ENCODE peak calls at places on chromosomes 12 and 14, in eight cellular contexts. One of them, this sample, is unnamed.

GRCh38 chr14:75399819-75400678 is 27.8 kb upstream of the JDP2 start:
- DNase-seq in CD8-positive, alpha-beta memory T cell: no peak
- DNase-seq in kidney tubule cell: peak
- DNase-seq in WERI-Rb-1: peak
- DNase-seq in NCI-H1092: peak
- DNase-seq in fibroblast of the aortic adventitia: peak
- DNase-seq in HCT116: no peak
- DNase-seq in stimulated activated effector memory CD8-positive, alpha-beta T cell treated with anti-CD3 and anti-CD28 coated beads, Interleukin-12 subunit alpha, Interleukin-12 subunit beta, amount 100 ng/mL, for 72 hours: no peak
- DNase-seq in this sample: peak

GRCh38 chr12:89840162-89840922 is 131.7 kb upstream of the ATP2B1 start:
- DNase-seq in CD8-positive, alpha-beta memory T cell: no peak
- DNase-seq in stimulated activated effector memory CD8-positive, alpha-beta T cell treated with anti-CD3 and anti-CD28 coated beads, Interleukin-12 subunit alpha, Interleukin-12 subunit beta, amount 100 ng/mL, for 72 hours: no peak
- DNase-seq in HCT116: no peak
- DNase-seq in kidney tubule cell: no peak
- DNase-seq in NCI-H1092: no peak
- DNase-seq in WERI-Rb-1: no peak
- DNase-seq in fibroblast of the aortic adventitia: peak
- DNase-seq in this sample: no peak

GRCh38 chr12:84840356-84840755 is 72.2 kb downstream of the SLC6A15 start:
- DNase-seq in WERI-Rb-1: no peak
- DNase-seq in NCI-H1092: no peak
- DNase-seq in CD8-positive, alpha-beta memory T cell: no peak
- DNase-seq in stimulated activated effector memory CD8-positive, alpha-beta T cell treated with anti-CD3 and anti-CD28 coated beads, Interleukin-12 subunit alpha, Interleukin-12 subunit beta, amount 100 ng/mL, for 72 hours: no peak
- DNase-seq in fibroblast of the aortic adventitia: no peak
- DNase-seq in HCT116: no peak
- DNase-seq in kidney tubule cell: no peak
- DNase-seq in this sample: no peak

GRCh38 chr12:47867496-47867941 is 37.3 kb downstream of the VDR start:
- DNase-seq in CD8-positive, alpha-beta memory T cell: no peak
- DNase-seq in HCT116: no peak
- DNase-seq in WERI-Rb-1: no peak
- DNase-seq in NCI-H1092: no peak
- DNase-seq in kidney tubule cell: peak
- DNase-seq in fibroblast of the aortic adventitia: peak
- DNase-seq in stimulated activated effector memory CD8-positive, alpha-beta T cell treated with anti-CD3 and anti-CD28 coated beads, Interleukin-12 subunit alpha, Interleukin-12 subunit beta, amount 100 ng/mL, for 72 hours: no peak
- DNase-seq in this sample: no peak

GRCh38 chr12:53695148-53696138 is 19.6 kb upstream of the ATP5MC2 start:
- DNase-seq in kidney tubule cell: peak
- DNase-seq in HCT116: peak
- DNase-seq in CD8-positive, alpha-beta memory T cell: peak
- DNase-seq in NCI-H1092: no peak
- DNase-seq in fibroblast of the aortic adventitia: peak
- DNase-seq in WERI-Rb-1: peak
- DNase-seq in stimulated activated effector memory CD8-positive, alpha-beta T cell treated with anti-CD3 and anti-CD28 coated beads, Interleukin-12 subunit alpha, Interleukin-12 subunit beta, amount 100 ng/mL, for 72 hours: no peak
- DNase-seq in this sample: peak

GRCh38 chr12:41521872-41522379 is 333.8 kb downstream of the PDZRN4 start:
- DNase-seq in stimulated activated effector memory CD8-positive, alpha-beta T cell treated with anti-CD3 and anti-CD28 coated beads, Interleukin-12 subunit alpha, Interleukin-12 subunit beta, amount 100 ng/mL, for 72 hours: no peak
- DNase-seq in NCI-H1092: no peak
- DNase-seq in HCT116: no peak
- DNase-seq in kidney tubule cell: peak
- DNase-seq in WERI-Rb-1: no peak
- DNase-seq in fibroblast of the aortic adventitia: peak
- DNase-seq in CD8-positive, alpha-beta memory T cell: no peak
- DNase-seq in this sample: no peak

GRCh38 chr12:54134850-54135249 is 53.9 kb downstream of the SMUG1 start:
- DNase-seq in fibroblast of the aortic adventitia: no peak
- DNase-seq in stimulated activated effector memory CD8-positive, alpha-beta T cell treated with anti-CD3 and anti-CD28 coated beads, Interleukin-12 subunit alpha, Interleukin-12 subunit beta, amount 100 ng/mL, for 72 hours: no peak
- DNase-seq in HCT116: no peak
- DNase-seq in NCI-H1092: no peak
- DNase-seq in CD8-positive, alpha-beta memory T cell: no peak
- DNase-seq in kidney tubule cell: peak
- DNase-seq in WERI-Rb-1: no peak
- DNase-seq in this sample: no peak

GRCh38 chr14:73368621-73369020 is 89.7 kb downstream of the NUMB start:
- DNase-seq in NCI-H1092: no peak
- DNase-seq in WERI-Rb-1: no peak
- DNase-seq in kidney tubule cell: no peak
- DNase-seq in CD8-positive, alpha-beta memory T cell: no peak
- DNase-seq in stimulated activated effector memory CD8-positive, alpha-beta T cell treated with anti-CD3 and anti-CD28 coated beads, Interleukin-12 subunit alpha, Interleukin-12 subunit beta, amount 100 ng/mL, for 72 hours: no peak
- DNase-seq in fibroblast of the aortic adventitia: peak
- DNase-seq in HCT116: no peak
- DNase-seq in this sample: no peak

GRCh38 chr14:90517431-90517841 is 120.6 kb downstream of the CALM1 start:
- DNase-seq in WERI-Rb-1: no peak
- DNase-seq in NCI-H1092: no peak
- DNase-seq in HCT116: no peak
- DNase-seq in stimulated activated effector memory CD8-positive, alpha-beta T cell treated with anti-CD3 and anti-CD28 coated beads, Interleukin-12 subunit alpha, Interleukin-12 subunit beta, amount 100 ng/mL, for 72 hours: no peak
- DNase-seq in fibroblast of the aortic adventitia: no peak
- DNase-seq in kidney tubule cell: no peak
- DNase-seq in CD8-positive, alpha-beta memory T cell: no peak
- DNase-seq in this sample: peak

GRCh38 chr14:97266653-97267052 is 469.5 kb downstream of the VRK1 start:
- DNase-seq in WERI-Rb-1: no peak
- DNase-seq in kidney tubule cell: peak
- DNase-seq in CD8-positive, alpha-beta memory T cell: no peak
- DNase-seq in fibroblast of the aortic adventitia: no peak
- DNase-seq in HCT116: peak
- DNase-seq in NCI-H1092: no peak
- DNase-seq in stimulated activated effector memory CD8-positive, alpha-beta T cell treated with anti-CD3 and anti-CD28 coated beads, Interleukin-12 subunit alpha, Interleukin-12 subunit beta, amount 100 ng/mL, for 72 hours: no peak
- DNase-seq in this sample: no peak

GRCh38 chr12:5442251-5443006 is 10.5 kb downstream of the NTF3 start:
- DNase-seq in kidney tubule cell: peak
- DNase-seq in HCT116: peak
- DNase-seq in CD8-positive, alpha-beta memory T cell: no peak
- DNase-seq in stimulated activated effector memory CD8-positive, alpha-beta T cell treated with anti-CD3 and anti-CD28 coated beads, Interleukin-12 subunit alpha, Interleukin-12 subunit beta, amount 100 ng/mL, for 72 hours: no peak
- DNase-seq in fibroblast of the aortic adventitia: peak
- DNase-seq in WERI-Rb-1: peak
- DNase-seq in NCI-H1092: peak
- DNase-seq in this sample: peak

GRCh38 chr14:38948171-38948570 is 154.9 kb downstream of the SEC23A start:
- DNase-seq in WERI-Rb-1: no peak
- DNase-seq in HCT116: no peak
- DNase-seq in NCI-H1092: no peak
- DNase-seq in CD8-positive, alpha-beta memory T cell: no peak
- DNase-seq in stimulated activated effector memory CD8-positive, alpha-beta T cell treated with anti-CD3 and anti-CD28 coated beads, Interleukin-12 subunit alpha, Interleukin-12 subunit beta, amount 100 ng/mL, for 72 hours: no peak
- DNase-seq in kidney tubule cell: peak
- DNase-seq in fibroblast of the aortic adventitia: peak
- DNase-seq in this sample: no peak

GRCh38 chr14:58864751-58865519 is 227.2 kb downstream of the DACT1 start:
- DNase-seq in WERI-Rb-1: peak
- DNase-seq in NCI-H1092: no peak
- DNase-seq in stimulated activated effector memory CD8-positive, alpha-beta T cell treated with anti-CD3 and anti-CD28 coated beads, Interleukin-12 subunit alpha, Interleukin-12 subunit beta, amount 100 ng/mL, for 72 hours: no peak
- DNase-seq in fibroblast of the aortic adventitia: peak
- DNase-seq in CD8-positive, alpha-beta memory T cell: no peak
- DNase-seq in kidney tubule cell: peak
- DNase-seq in HCT116: no peak
- DNase-seq in this sample: no peak

GRCh38 chr12:47803196-47803875 is 16.4 kb downstream of the HDAC7 start:
- DNase-seq in stimulated activated effector memory CD8-positive, alpha-beta T cell treated with anti-CD3 and anti-CD28 coated beads, Interleukin-12 subunit alpha, Interleukin-12 subunit beta, amount 100 ng/mL, for 72 hours: no peak
- DNase-seq in CD8-positive, alpha-beta memory T cell: no peak
- DNase-seq in fibroblast of the aortic adventitia: no peak
- DNase-seq in WERI-Rb-1: no peak
- DNase-seq in kidney tubule cell: no peak
- DNase-seq in NCI-H1092: no peak
- DNase-seq in HCT116: no peak
- DNase-seq in this sample: no peak

GRCh38 chr14:32731249-32731648 is 207.4 kb upstream of the NPAS3 start:
- DNase-seq in kidney tubule cell: no peak
- DNase-seq in WERI-Rb-1: no peak
- DNase-seq in fibroblast of the aortic adventitia: no peak
- DNase-seq in CD8-positive, alpha-beta memory T cell: no peak
- DNase-seq in NCI-H1092: no peak
- DNase-seq in stimulated activated effector memory CD8-positive, alpha-beta T cell treated with anti-CD3 and anti-CD28 coated beads, Interleukin-12 subunit alpha, Interleukin-12 subunit beta, amount 100 ng/mL, for 72 hours: no peak
- DNase-seq in HCT116: no peak
- DNase-seq in this sample: no peak

GRCh38 chr14:72962829-72963312 is 36.6 kb downstream of the DCAF4 start:
- DNase-seq in fibroblast of the aortic adventitia: peak
- DNase-seq in CD8-positive, alpha-beta memory T cell: no peak
- DNase-seq in HCT116: peak
- DNase-seq in NCI-H1092: no peak
- DNase-seq in stimulated activated effector memory CD8-positive, alpha-beta T cell treated with anti-CD3 and anti-CD28 coated beads, Interleukin-12 subunit alpha, Interleukin-12 subunit beta, amount 100 ng/mL, for 72 hours: no peak
- DNase-seq in WERI-Rb-1: no peak
- DNase-seq in kidney tubule cell: peak
- DNase-seq in this sample: peak

GRCh38 chr12:102816816-102817434 is 100.1 kb downstream of the PAH start:
- DNase-seq in kidney tubule cell: peak
- DNase-seq in NCI-H1092: peak
- DNase-seq in WERI-Rb-1: no peak
- DNase-seq in stimulated activated effector memory CD8-positive, alpha-beta T cell treated with anti-CD3 and anti-CD28 coated beads, Interleukin-12 subunit alpha, Interleukin-12 subunit beta, amount 100 ng/mL, for 72 hours: no peak
- DNase-seq in CD8-positive, alpha-beta memory T cell: no peak
- DNase-seq in fibroblast of the aortic adventitia: peak
- DNase-seq in HCT116: peak
- DNase-seq in this sample: no peak